ENCODE peak calls at places on chromosome 21, in eight cellular contexts. H is esophagus muscularis mucosa, W is AG04450, A is PC-9, S is HL-60, K is esophagus squamous epithelium, G is epithelial cell of proximal tubule, Q is psoas muscle. D is an unnamed sample.
A peak's percentile ranks its signal among the peaks of the same experiment; 100 is the strongest.

GRCh38 chr21:29701676-29702075 is 238.1 kb downstream of the GRIK1 start:
- DNase-seq in H (no peak), W (no peak), A (no peak), S (no peak), K (no peak), G (no peak), Q (no peak), D (no peak)

GRCh38 chr21:10575311-10575667 is 53.9 kb downstream of the TPTE start:
- DNase-seq in H (no peak), W (no peak), A (no peak), S (no peak), K (no peak), G (no peak), Q (no peak), D (no peak)

GRCh38 chr21:15009964-15010363 is 54.8 kb downstream of the NRIP1 start:
- DNase-seq in H (no peak), W (peak; percentile 69), A (no peak), S (no peak), K (no peak), G (no peak), Q (no peak), D (no peak)

GRCh38 chr21:39703578-39703977 is 41.4 kb upstream of the IGSF5 start:
- DNase-seq in H (no peak), W (no peak), A (no peak), S (no peak), K (no peak), G (no peak), Q (no peak), D (no peak)

GRCh38 chr21:30206551-30207251 is 9.2 kb downstream of the CLDN8 start:
- DNase-seq in H (no peak), W (no peak), A (peak; percentile 55), S (no peak), K (no peak), G (no peak), Q (no peak), D (no peak)

GRCh38 chr21:39107739-39108138 is 75.5 kb downstream of the PSMG1 start:
- DNase-seq in H (no peak), W (no peak), A (no peak), S (no peak), K (no peak), G (no peak), Q (no peak), D (no peak)

GRCh38 chr21:16633851-16634521 is 878.9 kb upstream of the CXADR start:
- DNase-seq in H (no peak), W (no peak), A (no peak), S (no peak), K (no peak), G (no peak), Q (no peak), D (no peak)

GRCh38 chr21:26057488-26058170 is 112.9 kb downstream of the APP start:
- DNase-seq in H (no peak), W (no peak), A (no peak), S (no peak), K (no peak), G (no peak), Q (no peak), D (no peak)

GRCh38 chr21:39580744-39581143 is 32.0 kb upstream of the B3GALT5 start:
- DNase-seq in H (no peak), W (no peak), A (no peak), S (no peak), K (no peak), G (no peak), Q (no peak), D (no peak)

GRCh38 chr21:28445081-28445830 is 547.4 kb downstream of the LTN1 start:
- DNase-seq in H (no peak), W (peak; percentile 65), A (no peak), S (no peak), K (no peak), G (no peak), Q (no peak), D (no peak)

GRCh38 chr21:25565272-25566199 is 41.7 kb downstream of the MRPL39 start:
- DNase-seq in H (no peak), W (no peak), A (no peak), S (no peak), K (no peak), G (no peak), Q (no peak), D (no peak)

GRCh38 chr21:15309022-15309590 is 244.3 kb upstream of the NRIP1 start:
- DNase-seq in H (no peak), W (no peak), A (no peak), S (no peak), K (no peak), G (no peak), Q (no peak), D (no peak)

GRCh38 chr21:37873655-37874054 is 42.6 kb downstream of the KCNJ6 start:
- DNase-seq in H (no peak), W (no peak), A (no peak), S (no peak), K (no peak), G (no peak), Q (no peak), D (no peak)

GRCh38 chr21:26445440-26445839 is 127.6 kb downstream of the CYYR1 start:
- DNase-seq in H (no peak), W (no peak), A (no peak), S (no peak), K (no peak), G (no peak), Q (no peak), D (no peak)

GRCh38 chr21:26850116-26850643 is 5.0 kb upstream of the ADAMTS1 start:
- DNase-seq in H (no peak), W (no peak), A (no peak), S (no peak), K (no peak), G (peak; percentile 27), Q (no peak), D (no peak)

GRCh38 chr21:15986277-15986676 is 256.5 kb downstream of the USP25 start:
- DNase-seq in H (no peak), W (no peak), A (no peak), S (no peak), K (no peak), G (no peak), Q (no peak), D (no peak)

DNA sequence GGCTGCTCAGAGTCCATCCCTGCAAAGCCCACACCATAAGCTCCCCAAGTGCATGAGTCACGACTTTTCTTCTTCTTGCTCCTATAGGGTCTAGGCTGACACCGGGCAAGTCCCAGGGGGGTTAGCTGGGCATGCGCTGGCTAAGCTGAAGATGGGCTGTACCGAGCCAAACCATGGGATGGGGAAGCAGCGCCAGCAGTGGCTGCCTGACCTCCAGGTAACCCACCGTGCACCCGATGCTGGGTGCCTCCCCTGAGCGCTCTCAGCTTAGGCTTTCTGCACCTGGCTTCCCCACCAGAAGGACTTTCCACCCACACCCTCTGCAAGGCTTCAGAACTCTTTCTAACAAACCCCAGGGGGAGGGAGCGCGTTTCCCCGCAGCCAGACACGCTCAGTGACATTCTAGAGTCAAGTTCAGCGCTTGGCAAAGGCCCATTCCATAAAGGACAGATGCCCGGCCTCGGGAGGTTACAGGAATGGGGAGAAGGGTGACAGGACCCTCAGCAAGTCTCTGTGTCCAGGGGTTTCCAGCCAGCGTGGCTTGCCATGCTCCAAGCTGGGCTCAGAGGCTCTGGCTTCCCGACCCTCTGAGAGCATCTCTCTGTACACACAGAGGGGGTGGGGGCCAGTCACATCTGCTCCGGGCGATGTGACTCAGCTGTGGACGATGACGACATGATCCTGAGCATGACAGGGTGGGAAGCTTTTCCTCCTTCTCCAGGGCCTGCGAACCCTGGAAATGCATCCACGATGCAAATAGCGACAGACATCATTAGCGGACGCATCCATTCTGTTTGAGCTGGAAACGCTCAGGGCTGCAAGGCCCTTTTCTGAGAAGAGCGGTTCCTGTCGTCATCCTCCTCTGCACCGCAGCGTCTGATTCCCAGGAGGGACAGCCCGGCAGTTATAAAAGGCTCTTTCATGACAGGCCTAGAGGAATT is 107.8 kb downstream of the SIK1 start:
- DNase-seq in H (no peak), W (peak; percentile 16), A (peak; percentile 44), S (no peak), K (no peak), G (no peak), Q (peak; percentile 45), D (no peak)
- H3K4me3 ChIP-seq in H (no peak overlapping the region), W (no peak overlapping the region), A (no peak overlapping the region), S (no peak overlapping the region), K (no peak overlapping the region), G (no peak overlapping the region), Q (no peak overlapping the region), D (no peak overlapping the region)

DNA sequence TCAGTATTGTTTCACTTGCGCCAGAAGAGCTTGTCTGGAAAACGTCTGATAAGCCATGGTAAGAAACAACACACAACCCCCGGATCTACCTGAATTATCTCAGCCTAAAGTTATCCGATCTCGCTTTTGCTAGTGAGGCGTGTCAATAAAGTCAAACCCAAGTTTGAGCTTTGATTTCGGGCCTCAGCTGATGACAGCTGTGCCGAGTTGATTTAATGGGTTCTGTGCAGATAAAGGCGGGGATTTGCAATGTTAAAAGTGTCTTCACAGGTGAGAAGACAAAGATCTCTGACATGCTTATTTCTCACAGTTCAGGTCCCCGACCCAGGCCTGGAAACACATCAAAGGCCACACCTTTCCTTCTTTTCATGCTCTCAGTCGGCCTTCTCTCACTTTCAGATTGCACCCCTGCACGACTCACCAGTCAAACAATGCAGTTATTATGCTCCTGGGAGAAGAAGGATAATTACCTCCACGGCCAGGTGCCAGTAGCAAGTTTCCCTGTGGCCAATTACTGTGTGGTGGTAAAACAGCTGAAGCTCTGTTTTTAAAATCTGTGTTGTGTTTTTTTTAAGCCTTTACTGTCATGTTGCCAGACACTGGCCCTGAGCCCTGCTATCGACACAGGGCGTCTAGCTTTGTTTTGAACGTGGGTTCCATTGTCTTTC is 245.3 kb upstream of the RUNX1 start:
- DNase-seq in H (no peak), W (no peak), A (peak; percentile 66), S (no peak), K (no peak), G (no peak), Q (no peak), D (no peak)
- H3K4me3 ChIP-seq in H (no peak overlapping the region), W (no peak overlapping the region), A (no peak overlapping the region), S (no peak overlapping the region), K (no peak overlapping the region), G (no peak overlapping the region), Q (no peak overlapping the region), D (no peak overlapping the region)

GRCh38 chr21:41601573-41602371 is 93.8 kb upstream of the TMPRSS2 start:
- DNase-seq in H (no peak), W (no peak), A (no peak), S (no peak), K (no peak), G (no peak), Q (no peak), D (no peak)

GRCh38 chr21:41603476-41603875 is 95.5 kb upstream of the TMPRSS2 start:
- DNase-seq in H (no peak), W (no peak), A (no peak), S (no peak), K (no peak), G (no peak), Q (no peak), D (no peak)

GRCh38 chr21:41600961-41601572 is 93.1 kb upstream of the TMPRSS2 start:
- DNase-seq in H (no peak), W (no peak), A (no peak), S (no peak), K (no peak), G (no peak), Q (no peak), D (no peak)

GRCh38 chr21:41600556-41600955 is 92.6 kb upstream of the TMPRSS2 start:
- DNase-seq in H (no peak), W (no peak), A (no peak), S (no peak), K (no peak), G (no peak), Q (no peak), D (no peak)

GRCh38 chr21:41602511-41602910 is 94.6 kb upstream of the TMPRSS2 start:
- DNase-seq in H (no peak), W (no peak), A (no peak), S (no peak), K (no peak), G (no peak), Q (no peak), D (no peak)
- H3K4me3 ChIP-seq in H (no peak overlapping the region), W (no peak overlapping the region), A (no peak overlapping the region), S (no peak overlapping the region), K (no peak overlapping the region), G (no peak overlapping the region), Q (no peak overlapping the region), D (no peak overlapping the region)

GRCh38 chr21:42536601-42537000 is 22.9 kb downstream of the SLC37A1 start:
- DNase-seq in H (no peak), W (no peak), A (no peak), S (no peak), K (no peak), G (no peak), Q (no peak), D (no peak)
- H3K4me3 ChIP-seq in H (no peak overlapping the region), W (no peak overlapping the region), A (no peak overlapping the region), S (no peak overlapping the region), K (no peak overlapping the region), G (no peak overlapping the region), Q (no peak overlapping the region), D (no peak overlapping the region)

D was measured in kidney epithelial cell.